ENCODE peak calls at places on chromosomes 16 and 17, in four cellular contexts. One of them, this sample, is unnamed.

GRCh38 chr17:58184308-58184985 is 8.1 kb upstream of the EPX start:
- DNase-seq in HepG2: no peak
- DNase-seq in K562: peak
- DNase-seq in WTC11: peak
- DNase-seq in this sample: no peak

GRCh38 chr16:57930533-57930932 is 40.4 kb downstream of the CNGB1 start:
- DNase-seq in HepG2: no peak
- DNase-seq in K562: no peak
- DNase-seq in WTC11: no peak
- DNase-seq in this sample: no peak

GRCh38 chr17:64984181-64984580 is 64.9 kb upstream of the LRRC37A3 start:
- DNase-seq in HepG2: no peak
- DNase-seq in K562: no peak
- DNase-seq in WTC11: no peak
- DNase-seq in this sample: no peak

GRCh38 chr17:59331929-59332889 is 754 bp downstream of the YPEL2 start:
- DNase-seq in HepG2: no peak
- DNase-seq in K562: peak
- DNase-seq in WTC11: peak
- DNase-seq in this sample: no peak

GRCh38 chr17:80029235-80029974 is 6.3 kb downstream of the TBC1D16 start:
- DNase-seq in HepG2: no peak
- DNase-seq in K562: no peak
- DNase-seq in WTC11: no peak
- DNase-seq in this sample: no peak

GRCh38 chr16:68328151-68328859 is 17.5 kb downstream of the PRMT7 start:
- DNase-seq in HepG2: peak
- DNase-seq in K562: peak
- DNase-seq in WTC11: peak
- DNase-seq in this sample: peak

GRCh38 chr17:7217113-7217987 is 2.3 kb downstream of the DLG4 start:
- DNase-seq in HepG2: no peak
- DNase-seq in K562: peak
- DNase-seq in WTC11: no peak
- DNase-seq in this sample: no peak

GRCh38 chr17:61551255-61551742 is 39.7 kb downstream of the NACA2 start:
- DNase-seq in HepG2: peak
- DNase-seq in K562: peak
- DNase-seq in WTC11: no peak
- DNase-seq in this sample: no peak

GRCh38 chr17:12994341-12995074 is 23.3 kb downstream of the ELAC2 start:
- DNase-seq in HepG2: no peak
- DNase-seq in K562: no peak
- DNase-seq in WTC11: no peak
- DNase-seq in this sample: no peak

GRCh38 chr17:36600936-36601302 is 464 bp upstream of the MRM1 start:
- DNase-seq in HepG2: no peak
- DNase-seq in K562: no peak
- DNase-seq in WTC11: no peak
- DNase-seq in this sample: no peak

GRCh38 chr16:12682441-12682840 is 121.2 kb downstream of the CPPED1 start:
- DNase-seq in HepG2: no peak
- DNase-seq in K562: peak
- DNase-seq in WTC11: no peak
- DNase-seq in this sample: no peak

GRCh38 chr16:67188798-67189197 is 1.1 kb downstream of the EXOC3L1 start:
- DNase-seq in HepG2: no peak
- DNase-seq in K562: no peak
- DNase-seq in WTC11: peak
- DNase-seq in this sample: no peak

GRCh38 chr16:20202747-20203146 is 124.6 kb downstream of the GP2 start:
- DNase-seq in HepG2: no peak
- DNase-seq in K562: no peak
- DNase-seq in WTC11: no peak
- DNase-seq in this sample: no peak

GRCh38 chr16:61887903-61888302 is 148.3 kb downstream of the CDH8 start:
- DNase-seq in HepG2: no peak
- DNase-seq in K562: no peak
- DNase-seq in WTC11: no peak
- DNase-seq in this sample: peak

GRCh38 chr17:11241611-11242226 is 706 bp downstream of the SHISA6 start:
- DNase-seq in HepG2: no peak
- DNase-seq in K562: no peak
- DNase-seq in WTC11: no peak
- DNase-seq in this sample: no peak

GRCh38 chr17:44197980-44198720 is 1.5 kb downstream of the ATXN7L3 start:
- DNase-seq in HepG2: no peak
- DNase-seq in K562: peak
- DNase-seq in WTC11: no peak
- DNase-seq in this sample: no peak

GRCh38 chr17:7261377-7262191 is 694 bp downstream of the CLDN7 start:
- DNase-seq in HepG2: no peak
- DNase-seq in K562: no peak
- DNase-seq in WTC11: peak
- DNase-seq in this sample: no peak

GRCh38 chr16:19168173-19169080 is at the start of gene SYT17:
- DNase-seq in HepG2: no peak
- DNase-seq in K562: no peak
- DNase-seq in WTC11: peak
- DNase-seq in this sample: no peak

GRCh38 chr16:11576427-11577289 is 10.1 kb downstream of the LITAF start:
- DNase-seq in HepG2: peak
- DNase-seq in K562: no peak
- DNase-seq in WTC11: no peak
- DNase-seq in this sample: peak

GRCh38 chr17:2179615-2180295 is 123.8 kb downstream of the SMG6 start:
- DNase-seq in HepG2: no peak
- DNase-seq in K562: no peak
- DNase-seq in WTC11: no peak
- DNase-seq in this sample: no peak

GRCh38 chr17:27457731-27458523 is 1.7 kb downstream of the KSR1 start:
- DNase-seq in HepG2: peak
- DNase-seq in K562: peak
- DNase-seq in WTC11: no peak
- DNase-seq in this sample: no peak

GRCh38 chr17:41615454-41615853 is 2.9 kb upstream of the KRT16 start:
- DNase-seq in HepG2: no peak
- DNase-seq in K562: no peak
- DNase-seq in WTC11: no peak
- DNase-seq in this sample: no peak

GRCh38 chr17:32261521-32261792 is 4.2 kb upstream of the RHBDL3 start:
- DNase-seq in HepG2: no peak
- DNase-seq in K562: no peak
- DNase-seq in WTC11: no peak
- DNase-seq in this sample: no peak
- TF ChIP-seq NR2C2 in HepG2: no peak
- TF ChIP-seq NR2C2 in K562: no peak
- TF ChIP-seq NR2C2 in WTC11: no peak
- TF ChIP-seq NR2C2 in this sample: no peak

GRCh38 chr17:78175643-78175981 is 7.2 kb downstream of the SYNGR2 start:
- DNase-seq in HepG2: no peak
- DNase-seq in K562: no peak
- DNase-seq in WTC11: no peak
- DNase-seq in this sample: no peak

GRCh38 chr17:78172284-78173024 is 4.1 kb downstream of the SYNGR2 start:
- DNase-seq in HepG2: no peak
- DNase-seq in K562: no peak
- DNase-seq in WTC11: peak
- DNase-seq in this sample: no peak

GRCh38 chr17:78174870-78175642 is 6.7 kb downstream of the SYNGR2 start:
- DNase-seq in HepG2: no peak
- DNase-seq in K562: no peak
- DNase-seq in WTC11: peak
- DNase-seq in this sample: no peak

GRCh38 chr17:78173025-78173715 is 4.8 kb downstream of the SYNGR2 start:
- DNase-seq in HepG2: no peak
- DNase-seq in K562: no peak
- DNase-seq in WTC11: no peak
- DNase-seq in this sample: peak

GRCh38 chr17:78174332-78174869 is 6.0 kb downstream of the SYNGR2 start:
- DNase-seq in HepG2: no peak
- DNase-seq in K562: no peak
- DNase-seq in WTC11: no peak
- DNase-seq in this sample: no peak
- TF ChIP-seq NR2C2 in HepG2: no peak
- TF ChIP-seq NR2C2 in K562: no peak
- TF ChIP-seq NR2C2 in WTC11: no peak
- TF ChIP-seq NR2C2 in this sample: no peak

GRCh38 chr17:63519972-63520882 is 2.9 kb upstream of the KCNH6 start:
- DNase-seq in HepG2: peak
- DNase-seq in K562: no peak
- DNase-seq in WTC11: no peak
- DNase-seq in this sample: no peak
- TF ChIP-seq NR2C2 in HepG2: peak
- TF ChIP-seq NR2C2 in K562: no peak
- TF ChIP-seq NR2C2 in WTC11: no peak
- TF ChIP-seq NR2C2 in this sample: no peak

DNA sequence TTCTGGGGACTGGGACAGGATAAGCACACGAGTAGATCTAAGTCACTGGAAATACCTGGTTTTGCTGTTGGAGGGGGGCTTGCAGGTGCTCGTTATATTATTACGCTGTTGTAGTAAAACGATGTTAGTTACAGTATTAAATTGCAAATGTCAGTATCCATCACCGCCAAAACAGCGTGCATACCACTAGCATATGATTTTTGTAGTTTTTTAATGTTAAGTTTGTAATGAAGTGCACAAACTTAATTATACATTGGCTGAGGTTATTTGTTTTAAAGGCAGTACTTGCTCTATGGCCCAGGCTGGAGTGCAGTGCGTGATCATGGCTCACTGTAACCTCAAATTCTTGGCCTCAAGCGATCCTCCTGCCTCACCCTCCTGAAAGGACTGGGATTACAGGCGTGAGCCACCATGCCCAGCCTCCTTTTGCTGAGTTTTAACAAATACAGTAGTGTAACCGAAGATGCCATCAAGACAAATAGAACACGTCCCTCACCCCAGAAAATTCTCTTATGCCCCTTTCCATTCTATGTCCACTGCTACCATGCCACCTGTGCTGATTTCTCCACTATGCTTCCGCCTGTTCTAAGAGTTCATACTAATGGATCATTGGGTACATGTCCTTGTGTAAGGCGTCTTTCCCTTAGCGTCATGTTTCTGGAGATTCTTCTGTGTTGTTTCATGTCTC is 20.7 kb upstream of the CSNK1D start:
- DNase-seq in HepG2: no peak
- DNase-seq in K562: no peak
- DNase-seq in WTC11: no peak
- DNase-seq in this sample: no peak
- TF ChIP-seq NR2C2 in HepG2: no peak
- TF ChIP-seq NR2C2 in K562: no peak
- TF ChIP-seq NR2C2 in WTC11: no peak
- TF ChIP-seq NR2C2 in this sample: no peak

GRCh38 chr16:65225488-65225887 is 103.6 kb upstream of the CDH11 start:
- DNase-seq in HepG2: no peak
- DNase-seq in K562: no peak
- DNase-seq in WTC11: no peak
- DNase-seq in this sample: no peak
- TF ChIP-seq NR2C2 in HepG2: no peak
- TF ChIP-seq NR2C2 in K562: no peak
- TF ChIP-seq NR2C2 in WTC11: no peak
- TF ChIP-seq NR2C2 in this sample: no peak

GRCh38 chr17:63547083-63547523 is 3.2 kb upstream of the DCAF7 start:
- DNase-seq in HepG2: no peak
- DNase-seq in K562: no peak
- DNase-seq in WTC11: no peak
- DNase-seq in this sample: no peak
- TF ChIP-seq NR2C2 in HepG2: no peak
- TF ChIP-seq NR2C2 in K562: no peak
- TF ChIP-seq NR2C2 in WTC11: no peak
- TF ChIP-seq NR2C2 in this sample: no peak